ENCODE peak calls at places on chromosomes 11 and 22, in five cellular contexts. X is CD4-positive, alpha-beta T cell; I is foreskin keratinocyte; W is suprapubic skin; A is left lung. U is an unnamed sample.

GRCh38 chr11:14446701-14447169 is 52.9 kb downstream of the COPB1 start:
- DNase-seq in X (no peak), W (no peak), I (peak; percentile 91), A (no peak), U (peak; percentile 56)

GRCh38 chr11:63870351-63871197 is 31.7 kb downstream of the MARK2 start:
- DNase-seq in I (no peak), X (no peak), A (no peak), W (no peak), U (no peak)

GRCh38 chr11:124837491-124837856 is 27.8 kb upstream of the ROBO3 start:
- DNase-seq in X (no peak), A (no peak), W (no peak), I (peak; percentile 76), U (peak; percentile 56)

GRCh38 chr11:20131744-20132666 is 28.3 kb downstream of the DBX1 start:
- DNase-seq in A (peak; percentile 57), W (no peak), I (peak; percentile 65), X (peak; percentile 21), U (no peak)

GRCh38 chr11:69003866-69004311 is 9.2 kb downstream of the MRGPRF start:
- DNase-seq in I (no peak), X (no peak), W (peak; percentile 50), A (peak; percentile 28), U (no peak)

GRCh38 chr22:41395531-41396240 is 13.9 kb downstream of the TEF start:
- DNase-seq in A (no peak), X (no peak), W (no peak), I (no peak), U (no peak)

GRCh38 chr11:69213964-69214363 is 58.2 kb downstream of the SMIM38 start:
- DNase-seq in I (no peak), W (no peak), A (no peak), X (no peak), U (no peak)

GRCh38 chr11:13140873-13141655 is 131.9 kb downstream of the RASSF10 start:
- DNase-seq in W (no peak), A (peak; percentile 36), X (no peak), I (peak; percentile 69), U (no peak)

GRCh38 chr11:59551651-59552521 is 40.5 kb downstream of the OR4D9 start:
- DNase-seq in A (no peak), W (no peak), I (peak; percentile 79), X (no peak), U (no peak)

GRCh38 chr11:37841016-37841415 is 1243.0 kb upstream of the RAG2 start:
- DNase-seq in X (no peak), I (no peak), A (no peak), W (no peak), U (no peak)

GRCh38 chr11:122020902-122021301 is 95.1 kb downstream of the BLID start:
- DNase-seq in W (no peak), X (no peak), A (no peak), I (no peak), U (no peak)
- TF ChIP-seq CTCF in W (no peak), X (no peak), A (no peak), I (peak; percentile 63), U (peak; percentile 44)

GRCh38 chr11:64951529-64951928 is 15.8 kb upstream of the GPHA2 start:
- DNase-seq in W (no peak), A (no peak), X (no peak), I (no peak), U (no peak)

DNA sequence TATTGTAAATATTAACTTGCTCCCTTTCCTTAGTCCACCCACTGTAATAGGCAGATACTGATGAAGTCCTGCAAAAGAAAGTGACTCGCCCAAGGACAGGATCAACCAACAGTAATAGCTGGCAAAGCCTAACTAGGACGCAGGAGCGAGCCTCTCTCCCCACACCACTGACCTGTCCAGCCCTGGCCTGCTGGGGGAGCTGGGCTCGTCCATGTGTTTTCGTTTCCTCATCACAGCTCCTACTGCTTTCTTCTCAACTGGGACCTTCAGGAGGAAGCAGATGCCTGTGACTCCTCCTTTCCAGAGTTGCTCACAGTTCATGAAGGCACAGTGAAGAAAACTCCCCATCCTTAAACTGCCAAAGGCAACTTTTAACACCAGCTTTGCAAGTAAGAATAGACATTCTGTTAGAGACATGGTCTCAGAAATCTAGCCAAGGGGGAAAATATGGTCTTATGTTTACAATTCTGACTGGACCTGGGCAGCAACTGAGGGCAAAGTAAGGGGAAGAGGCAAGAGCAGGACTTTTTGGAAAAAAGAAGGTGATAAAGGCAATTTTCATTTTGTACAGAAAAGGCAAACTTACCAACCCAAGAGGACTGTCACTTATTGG is 11.6 kb upstream of the GPHA2 start:
- DNase-seq in X (no peak), W (no peak), A (no peak), I (no peak), U (no peak)
- TF ChIP-seq CTCF in X (no peak), W (no peak), A (no peak), I (no peak), U (peak; percentile 31)

GRCh38 chr11:96125400-96125799 is 201.5 kb upstream of the MTMR2 start:
- DNase-seq in I (peak; percentile 81), A (no peak), X (no peak), W (no peak), U (no peak)

GRCh38 chr11:96123301-96123700 is 199.4 kb upstream of the MTMR2 start:
- DNase-seq in W (no peak), X (no peak), A (no peak), I (no peak), U (no peak)

GRCh38 chr11:96124155-96124554 is 200.2 kb upstream of the MTMR2 start:
- DNase-seq in X (no peak), A (no peak), I (no peak), W (no peak), U (no peak)

GRCh38 chr11:96119211-96119610 is 195.3 kb upstream of the MTMR2 start:
- DNase-seq in X (no peak), A (no peak), I (no peak), W (no peak), U (no peak)

GRCh38 chr11:96122601-96123044 is 198.7 kb upstream of the MTMR2 start:
- DNase-seq in W (no peak), X (no peak), I (peak; percentile 99), A (no peak), U (no peak)
- TF ChIP-seq CTCF in W (no peak), X (no peak), I (peak; percentile 64), A (no peak), U (no peak)

GRCh38 chr22:50107529-50107928 is 17.7 kb downstream of the MOV10L1 start:
- DNase-seq in A (no peak), X (no peak), I (no peak), W (no peak), U (no peak)

GRCh38 chr22:50101870-50102565 is 12.2 kb downstream of the MOV10L1 start:
- DNase-seq in A (no peak), I (no peak), W (no peak), X (no peak), U (no peak)

GRCh38 chr22:50105529-50106100 is 15.8 kb downstream of the MOV10L1 start:
- DNase-seq in A (no peak), I (peak; percentile 81), X (no peak), W (no peak), U (no peak)

GRCh38 chr22:50104149-50104548 is 14.3 kb downstream of the MOV10L1 start:
- DNase-seq in X (no peak), W (peak; percentile 46), I (no peak), A (no peak), U (no peak)

DNA sequence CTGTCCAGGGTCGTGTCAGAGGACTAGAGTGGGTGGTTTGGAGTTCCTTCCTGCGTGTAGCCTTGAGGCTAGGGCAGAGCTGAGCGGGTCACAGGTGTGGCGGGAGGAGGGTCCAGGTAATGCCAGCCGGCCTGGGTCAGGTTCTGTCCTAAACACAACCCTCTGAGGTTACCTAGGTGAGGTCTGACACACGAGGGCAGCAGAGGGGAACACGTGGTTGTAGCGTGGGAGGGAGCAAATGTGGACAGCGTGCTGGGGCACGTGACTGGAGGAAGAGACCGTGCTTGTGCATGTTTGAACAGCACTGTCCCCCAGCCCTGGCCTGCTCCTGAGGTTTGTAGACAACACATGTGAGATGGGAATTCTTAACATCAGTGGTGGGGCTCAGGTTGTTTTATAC is 13.1 kb downstream of the MOV10L1 start:
- DNase-seq in I (peak; percentile 58), X (no peak), A (no peak), W (no peak), U (no peak)
- TF ChIP-seq CTCF in I (peak; percentile 46), X (no peak), A (no peak), W (no peak), U (peak; percentile 14)

GRCh38 chr22:26197427-26197826 is 28.2 kb downstream of the SEZ6L start:
- DNase-seq in A (no peak), W (no peak), I (no peak), X (no peak), U (no peak)
- TF ChIP-seq CTCF in A (no peak), W (no peak), I (no peak), X (no peak), U (no peak)

GRCh38 chr22:26674211-26675190 is 17.1 kb downstream of the MIAT start:
- DNase-seq in X (no peak), I (peak; percentile 41), W (no peak), A (no peak), U (no peak)
- TF ChIP-seq CTCF in X (no peak), I (no peak), W (no peak), A (peak; percentile 10), U (no peak)

GRCh38 chr22:30556388-30556787 is 9.8 kb upstream of the SEC14L6 start:
- DNase-seq in W (no peak), X (no peak), I (no peak), A (no peak), U (no peak)
- TF ChIP-seq CTCF in W (no peak), X (no peak), I (peak; percentile 45), A (no peak), U (peak; percentile 33)

DNA sequence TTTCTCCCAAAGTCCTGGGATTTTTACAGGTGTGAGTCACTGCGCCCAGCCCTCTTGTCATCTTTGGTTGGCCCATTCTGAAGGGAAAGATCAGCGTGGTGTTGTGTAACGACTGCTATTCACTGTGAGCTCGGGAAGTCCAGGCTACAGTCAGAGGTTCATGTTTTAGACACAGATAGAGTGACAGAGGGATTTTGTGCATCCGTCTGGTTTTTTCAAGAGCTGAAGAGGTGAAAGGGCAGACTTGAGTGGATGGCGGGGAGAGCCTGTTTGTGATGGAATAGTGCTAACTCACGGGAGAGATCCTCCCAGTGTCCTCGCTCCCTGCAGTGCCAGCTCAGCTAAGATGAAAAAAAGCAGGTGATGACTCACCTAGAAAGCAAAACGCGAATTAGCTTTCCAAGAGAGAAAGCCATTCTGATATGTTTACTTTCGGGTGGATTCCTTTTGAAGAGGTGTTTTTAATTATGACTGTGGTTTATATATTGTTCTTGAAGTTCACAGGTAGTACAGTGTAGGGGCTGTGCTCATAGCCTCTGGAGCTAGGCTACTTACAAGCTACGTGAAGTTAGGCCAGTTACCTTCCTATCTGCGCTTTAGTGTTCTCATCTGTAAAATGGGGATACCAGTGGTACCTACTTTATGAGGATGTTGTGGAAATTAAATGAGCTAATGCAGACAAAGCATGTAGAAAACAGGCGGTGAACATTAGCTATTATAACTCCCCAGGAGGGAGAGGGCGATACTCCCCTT is 67.2 kb downstream of the C11orf91 start:
- DNase-seq in I (peak; percentile 96), W (no peak), A (no peak), X (no peak), U (no peak)
- TF ChIP-seq CTCF in I (no peak), W (no peak), A (no peak), X (no peak), U (no peak)

U was measured in epithelial cell of proximal tubule.